ENCODE peak calls at places on chromosome X, in nine cellular contexts. Z is body of pancreas, J is hepatocyte, U is thyroid gland, H is fibroblast of lung, C is esophagus squamous epithelium, Y is left lung, N is tibial nerve, B is heart left ventricle. X is an unnamed sample. For H3K9me3, the result is how much of the 10 kb centered on the place peaks cover.

GRCh38 chrX:39805022-39805421 is 292.7 kb downstream of the BCOR start:
- DNase-seq in H (no peak), U (no peak), N (no peak), B (no peak), C (no peak), Y (no peak), J (no peak), Z (no peak), X (no peak)

GRCh38 chrX:20300822-20301221 is 34.1 kb upstream of the RPS6KA3 start:
- DNase-seq in U (no peak), Y (no peak), H (no peak), B (no peak), Z (no peak), J (no peak), C (no peak), N (no peak), X (no peak)

GRCh38 chrX:43559643-43560042 is 96.5 kb upstream of the MAOA start:
- DNase-seq in U (peak), J (peak), Y (no peak), C (no peak), B (no peak), Z (peak), N (no peak), H (peak), X (no peak)

GRCh38 chrX:133335027-133335426 is 80.3 kb downstream of the GPC4 start:
- DNase-seq in Y (no peak), C (no peak), J (peak), U (peak), Z (peak), N (no peak), H (peak), B (no peak), X (no peak)

GRCh38 chrX:119235872-119236598 is at the start of gene PGRMC1:
- DNase-seq in C (peak), J (peak), Z (peak), H (peak), B (peak), U (peak), N (peak), Y (peak), X (peak)

GRCh38 chrX:41922694-41923171 is 621 bp downstream of the CASK start:
- DNase-seq in U (peak), Y (peak), C (no peak), J (peak), H (peak), Z (peak), B (peak), N (no peak), X (peak)

GRCh38 chrX:67953658-67954057 is 409.8 kb downstream of the AR start:
- DNase-seq in Z (no peak), U (no peak), N (no peak), B (no peak), C (no peak), Y (no peak), H (no peak), J (no peak), X (no peak)

GRCh38 chrX:47483310-47484268 is 567 bp upstream of the ZNF41 start:
- DNase-seq in B (peak), C (no peak), Z (peak), H (peak), J (peak), U (peak), Y (no peak), N (no peak), X (peak)

GRCh38 chrX:79623098-79623762 is 256.1 kb upstream of the ITM2A start:
- DNase-seq in B (no peak), J (no peak), Y (no peak), H (no peak), N (no peak), U (no peak), C (no peak), Z (no peak), X (no peak)

GRCh38 chrX:78527818-78528217 is 131.3 kb downstream of the RTL3 start:
- DNase-seq in U (no peak), N (no peak), J (no peak), B (no peak), C (no peak), H (no peak), Y (no peak), Z (no peak), X (no peak)

GRCh38 chrX:119375561-119375960 is 23.6 kb upstream of the SLC25A43 start:
- DNase-seq in Y (no peak), U (no peak), H (no peak), C (no peak), N (no peak), J (no peak), B (no peak), Z (no peak), X (no peak)

GRCh38 chrX:40368611-40369061 is 212.1 kb upstream of the ATP6AP2 start:
- DNase-seq in Z (no peak), N (no peak), B (no peak), H (no peak), J (no peak), C (no peak), Y (no peak), U (no peak), X (no peak)

GRCh38 chrX:70042399-70043371 is 7.1 kb downstream of the AWAT2 start:
- DNase-seq in B (no peak), Y (no peak), J (no peak), N (no peak), Z (no peak), U (peak), H (no peak), C (no peak), X (no peak)

GRCh38 chrX:148380614-148381561 is 119.5 kb upstream of the AFF2 start:
- DNase-seq in C (no peak), J (peak), H (no peak), Y (no peak), B (no peak), U (no peak), Z (no peak), N (no peak), X (no peak)

GRCh38 chrX:41664307-41665299 is 24.2 kb upstream of the GPR34 start:
- DNase-seq in Z (no peak), B (no peak), U (no peak), H (no peak), J (no peak), Y (no peak), C (no peak), N (no peak), X (no peak)

GRCh38 chrX:39397561-39398200 is 596.4 kb downstream of the MID1IP1 start:
- DNase-seq in J (no peak), B (no peak), H (no peak), N (no peak), Z (no peak), C (no peak), U (peak), Y (no peak), X (no peak)

GRCh38 chrX:134782796-134783195 is 124.5 kb upstream of the PLAC1 start:
- DNase-seq in H (peak), N (no peak), B (no peak), Y (no peak), C (no peak), Z (no peak), U (no peak), J (peak), X (no peak)

GRCh38 chrX:111386884-111387283 is 25.1 kb downstream of the DCX start:
- DNase-seq in J (no peak), H (no peak), Z (no peak), C (no peak), N (no peak), Y (no peak), B (no peak), U (no peak), X (no peak)

GRCh38 chrX:155065035-155065734 is 5.8 kb downstream of the CMC4 start:
- DNase-seq in B (no peak), C (no peak), Y (no peak), N (no peak), H (peak), J (no peak), U (no peak), Z (no peak), X (no peak)

GRCh38 chrX:2672084-2672483 is 19.0 kb upstream of the CD99 start:
- DNase-seq in Y (no peak), H (no peak), U (no peak), C (no peak), J (no peak), B (no peak), Z (no peak), N (no peak), X (no peak)
- H3K9me3 ChIP-seq in Y (under half), H (under half), U (under half), C (under half), J (under half), B (under half), Z (under half), N (under half), X (under half)

GRCh38 chrX:95728446-95728845 is 956.2 kb upstream of the DIAPH2 start:
- DNase-seq in U (no peak), C (no peak), Z (no peak), Y (no peak), B (no peak), J (no peak), H (no peak), N (no peak), X (no peak)

DNA sequence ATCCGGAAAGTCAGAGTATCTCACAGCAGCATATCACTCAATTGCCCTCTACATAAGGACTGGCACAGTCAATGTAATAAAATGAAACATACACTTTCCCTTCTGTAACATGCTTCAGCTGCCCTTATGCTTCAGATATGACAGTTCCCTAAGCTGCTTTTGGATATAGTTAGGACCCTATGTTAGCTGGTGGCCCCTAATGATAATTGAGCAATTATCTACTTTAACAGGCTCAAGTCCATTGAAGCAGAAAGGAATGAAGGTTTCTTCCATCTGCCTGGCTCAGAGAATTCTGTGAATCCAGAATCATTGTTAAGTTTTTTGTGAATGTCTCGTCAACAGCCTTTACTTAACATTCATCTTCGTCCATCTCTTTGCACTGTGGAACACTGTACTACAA is 951.2 kb upstream of the DIAPH2 start:
- DNase-seq in Y (no peak), U (no peak), H (no peak), N (no peak), J (no peak), Z (no peak), C (no peak), B (no peak), X (no peak)
- TF ChIP-seq CTCF in Y (no peak), U (no peak), H (no peak), N (no peak), J (no peak), Z (no peak), C (no peak), B (no peak), X (no peak)

GRCh38 chrX:10617964-10618342 is 2.4 kb downstream of the MID1 start:
- DNase-seq in Z (no peak), H (no peak), N (no peak), B (no peak), Y (no peak), U (peak), C (no peak), J (no peak), X (no peak)
- H3K4me3 ChIP-seq in Z (no peak), H (peak), N (peak), B (peak), Y (no peak), U (no peak), C (no peak), J (no peak), X (no peak)

GRCh38 chrX:153805436-153805835 is 11.0 kb downstream of the SSR4 start:
- DNase-seq in H (no peak), U (no peak), C (no peak), B (no peak), Y (no peak), Z (no peak), N (no peak), J (no peak), X (no peak)

GRCh38 chrX:153804621-153805020 is 10.2 kb downstream of the SSR4 start:
- DNase-seq in U (no peak), H (no peak), Y (no peak), J (no peak), B (no peak), Z (no peak), C (no peak), N (no peak), X (peak)

GRCh38 chrX:153807976-153808375 is 13.5 kb downstream of the SSR4 start:
- DNase-seq in N (no peak), Z (no peak), B (no peak), Y (no peak), J (no peak), H (no peak), C (no peak), U (no peak), X (no peak)

GRCh38 chrX:153804100-153804595 is 9.7 kb downstream of the SSR4 start:
- DNase-seq in Y (no peak), N (no peak), H (no peak), U (no peak), Z (no peak), J (no peak), C (no peak), B (no peak), X (peak)

DNA sequence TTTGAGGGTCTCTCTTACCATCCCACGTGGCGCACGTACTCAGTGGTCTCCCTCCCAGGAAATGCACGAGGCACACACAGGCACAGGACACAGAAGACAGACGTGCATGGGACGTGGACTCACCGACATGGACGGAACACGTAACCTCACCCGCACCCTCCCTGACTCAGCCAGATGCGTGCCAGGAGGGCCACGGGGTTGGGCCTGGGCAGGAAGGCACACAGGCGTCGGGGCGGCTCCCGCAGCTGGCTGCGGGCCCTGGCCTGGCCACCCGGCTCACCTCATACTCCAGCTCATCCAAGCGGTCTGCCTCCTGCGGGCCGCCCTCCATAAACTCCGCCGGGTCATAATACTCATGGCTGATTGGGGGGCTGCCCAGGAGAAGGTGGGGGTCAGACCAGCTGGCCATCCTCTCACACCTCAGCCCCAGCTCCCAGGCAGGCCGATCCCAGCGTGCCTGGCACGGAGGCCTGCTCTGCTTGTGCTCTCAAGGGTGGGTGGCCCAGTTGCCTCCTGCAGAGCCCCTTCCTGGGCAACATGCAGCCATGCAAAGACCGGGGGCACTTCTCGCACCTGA is 12.6 kb downstream of the SSR4 start:
- DNase-seq in C (no peak), Y (no peak), Z (no peak), N (no peak), U (no peak), H (no peak), B (no peak), J (no peak), X (no peak)
- H3K9me3 ChIP-seq in C (under half), Y (under half), Z (under half), N (under half), U (under half), H (under half), B (under half), J (under half), X (under half)

DNA sequence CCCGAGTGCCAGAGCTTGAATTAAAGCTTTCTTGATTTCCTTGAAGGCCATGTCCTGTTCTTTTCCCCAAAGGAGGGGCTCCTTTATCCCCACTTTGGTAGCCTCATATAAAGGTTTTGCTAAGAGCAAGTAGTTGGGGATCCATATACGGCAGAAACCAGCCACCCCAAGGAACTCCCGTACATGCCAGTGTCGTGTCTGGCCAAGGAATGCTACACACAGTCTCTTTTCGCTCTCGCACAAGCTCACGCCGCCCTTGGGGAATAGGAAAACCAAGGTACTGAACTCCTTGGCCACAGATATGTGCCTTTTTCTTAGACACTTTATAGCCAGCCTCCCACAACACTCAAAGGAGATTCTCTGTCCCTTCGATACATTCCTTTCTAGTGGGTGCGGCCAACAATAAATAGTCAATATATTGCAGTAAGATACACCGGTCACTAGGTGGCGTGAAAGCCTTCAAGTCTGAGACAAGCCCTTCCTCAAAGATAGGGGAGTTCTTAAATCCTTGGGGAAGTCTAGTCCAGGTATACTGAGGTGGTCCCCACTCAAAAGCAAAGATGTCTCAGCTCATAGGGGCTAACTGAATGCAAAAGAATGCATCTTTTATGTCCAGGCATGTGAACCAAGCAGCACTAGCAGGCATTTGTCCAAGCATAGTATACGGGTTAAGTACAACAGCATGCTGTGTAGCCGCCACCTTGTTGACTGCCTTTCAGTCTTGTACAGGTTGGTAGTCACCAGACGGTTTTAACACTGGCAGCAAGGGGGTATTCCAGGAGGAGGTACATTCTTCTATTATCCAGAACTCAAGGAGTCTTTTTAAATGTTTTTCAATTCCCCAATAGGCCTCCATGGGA is 57.8 kb upstream of the XAGE1B start:
- DNase-seq in C (no peak), Z (peak), B (no peak), H (peak), Y (no peak), U (peak), J (peak), N (no peak), X (no peak)
- TF ChIP-seq CTCF in C (peak), Z (peak), B (peak), H (peak), Y (peak), U (peak), J (peak), N (peak), X (peak)

GRCh38 chrX:141201962-141202361 is 25.0 kb upstream of the LDOC1 start:
- DNase-seq in B (no peak), U (no peak), J (no peak), N (no peak), C (no peak), Z (no peak), H (no peak), Y (no peak), X (no peak)
- H3K4me3 ChIP-seq in B (no peak), U (no peak), J (no peak), N (no peak), C (no peak), Z (no peak), H (no peak), Y (no peak), X (no peak)

GRCh38 chrX:55778322-55778721 is 60.8 kb downstream of the RRAGB start:
- DNase-seq in B (no peak), Y (no peak), J (no peak), N (no peak), C (no peak), Z (no peak), U (no peak), H (no peak), X (no peak)

GRCh38 chrX:55787727-55788126 is 70.2 kb downstream of the RRAGB start:
- DNase-seq in C (no peak), J (no peak), N (no peak), B (no peak), Z (no peak), Y (no peak), H (no peak), U (no peak), X (no peak)

GRCh38 chrX:55787063-55787462 is 69.5 kb downstream of the RRAGB start:
- DNase-seq in J (no peak), Z (no peak), H (no peak), C (no peak), B (no peak), N (no peak), Y (no peak), U (no peak), X (no peak)

GRCh38 chrX:55783723-55784122 is 66.2 kb downstream of the RRAGB start:
- DNase-seq in B (no peak), Y (no peak), J (no peak), C (no peak), H (no peak), U (no peak), Z (no peak), N (no peak), X (no peak)
- H3K9me3 ChIP-seq in B (under half), Y (under half), J (under half), C (under half), H (under half), U (under half), Z (under half), N (under half), X (under half)

DNA sequence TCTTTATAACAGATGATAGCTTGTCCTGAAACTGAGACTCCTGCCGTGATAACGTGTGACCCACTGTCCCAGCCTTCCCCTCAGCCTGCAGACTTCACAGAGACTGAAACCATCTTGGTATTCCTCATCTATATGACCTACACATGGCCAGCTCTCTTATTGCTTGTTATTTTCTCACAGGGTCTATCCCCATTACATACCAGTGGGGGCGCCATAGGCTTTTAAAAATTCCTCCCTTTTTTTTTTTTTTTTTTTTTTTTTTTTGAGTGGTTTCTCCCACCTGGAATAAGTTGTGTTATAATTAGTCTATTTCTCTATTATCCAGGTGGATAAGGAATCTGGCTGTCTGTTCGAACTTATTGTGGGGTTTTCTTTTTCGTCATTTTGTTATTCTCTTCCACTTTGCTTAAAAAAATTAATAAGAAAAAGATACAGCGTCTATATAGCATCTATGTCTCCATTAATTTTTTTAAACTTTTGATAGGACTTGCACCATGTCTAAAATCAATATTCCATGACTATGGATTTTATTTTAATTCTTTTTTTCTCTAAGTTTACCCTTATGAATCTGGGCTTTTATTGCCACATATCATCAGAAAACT is 47.2 kb downstream of the GYG2 start:
- DNase-seq in N (no peak), C (no peak), U (no peak), H (peak), J (peak), Y (no peak), B (no peak), Z (peak), X (no peak)
- TF ChIP-seq CTCF in N (no peak), C (peak), U (no peak), H (peak), J (peak), Y (peak), B (no peak), Z (peak), X (no peak)

GRCh38 chrX:102155806-102156179 is at the start of gene BEX5:
- DNase-seq in J (peak), Z (peak), C (no peak), U (peak), H (no peak), N (no peak), B (no peak), Y (peak), X (peak)
- H3K4me3 ChIP-seq in J (no peak), Z (peak), C (peak), U (no peak), H (peak), N (peak), B (peak), Y (peak), X (peak)

GRCh38 chrX:82237328-82237727 is 1035.4 kb downstream of the SH3BGRL start:
- DNase-seq in J (no peak), U (no peak), H (no peak), C (no peak), N (no peak), Y (no peak), Z (no peak), B (no peak), X (no peak)
- H3K9me3 ChIP-seq in J (under half), U (under half), H (under half), C (under half), N (under half), Y (under half), Z (under half), B (under half), X (under half)

X was measured in psoas muscle.